ENCODE peak calls at places on chromosomes 11 and 22, in ten cellular contexts. J is amniotic stem cell; X is stimulated activated CD8-positive, alpha-beta memory T cell treated with anti-CD3 and anti-CD28 coated beads, Interleukin-15, amount 100 ng/mL, for 1 hour; Y is EL; W is T-cell; E is BE2C; P is left cardiac atrium; O is substantia nigra; I is effector memory CD4-positive, alpha-beta T cell; C is NCI-H1930. V is an unnamed sample.
A peak's percentile ranks its signal among the peaks of the same experiment; 100 is the strongest.

GRCh38 chr11:27553186-27553585 is 46.6 kb upstream of the LIN7C start:
- DNase-seq in J (no peak), P (no peak), O (no peak), I (no peak), E (no peak), W (no peak), Y (no peak), X (no peak), C (no peak), V (no peak)

GRCh38 chr11:73760066-73760679 is 701 bp downstream of the RAB6A start:
- DNase-seq in X (no peak), C (no peak), I (no peak), O (peak; percentile 32), W (no peak), P (peak; percentile 63), Y (peak; percentile 41), E (peak; percentile 29), J (no peak), V (peak; percentile 34)

GRCh38 chr11:72594493-72595291 is 79.5 kb downstream of the PDE2A start:
- DNase-seq in X (no peak), W (no peak), E (no peak), J (no peak), P (no peak), I (no peak), C (no peak), Y (no peak), O (no peak), V (no peak)

GRCh38 chr22:49953680-49954344 is 6.8 kb upstream of the PIM3 start:
- DNase-seq in P (peak; percentile 41), I (no peak), E (no peak), X (no peak), Y (no peak), W (no peak), O (no peak), C (no peak), J (no peak), V (no peak)

GRCh38 chr11:78420796-78421209 is 3.2 kb upstream of the GAB2 start:
- DNase-seq in Y (peak; percentile 64), O (no peak), J (no peak), P (peak; percentile 81), X (no peak), I (no peak), W (no peak), E (peak; percentile 88), C (no peak), V (peak; percentile 47)

GRCh38 chr22:49534386-49534785 is 293.3 kb downstream of the BRD1 start:
- DNase-seq in O (no peak), W (no peak), I (no peak), Y (no peak), P (no peak), C (no peak), X (no peak), J (no peak), E (no peak), V (no peak)

GRCh38 chr22:29524440-29525191 is 28.9 kb downstream of the THOC5 start:
- DNase-seq in I (no peak), X (no peak), P (peak; percentile 29), E (peak; percentile 61), C (no peak), W (no peak), Y (peak; percentile 40), O (no peak), J (no peak), V (peak; percentile 55)

GRCh38 chr11:123585721-123586120 is 68.7 kb downstream of the SCN3B start:
- DNase-seq in J (no peak), Y (no peak), I (no peak), W (no peak), C (no peak), O (no peak), P (no peak), X (no peak), E (no peak), V (no peak)

GRCh38 chr11:22338465-22338810 is 257 bp downstream of the SLC17A6 start:
- DNase-seq in P (no peak), W (no peak), J (no peak), C (no peak), I (no peak), Y (no peak), E (no peak), O (no peak), X (no peak), V (no peak)

GRCh38 chr22:48750282-48750681 is 1077.4 kb downstream of the BRD1 start:
- DNase-seq in C (no peak), W (no peak), P (no peak), E (no peak), Y (no peak), O (no peak), I (no peak), X (no peak), J (no peak), V (no peak)

GRCh38 chr22:28075260-28075981 is 156.4 kb upstream of the PITPNB start:
- DNase-seq in P (peak; percentile 57), I (no peak), E (peak; percentile 53), W (no peak), O (no peak), Y (peak; percentile 89), C (no peak), X (no peak), J (peak; percentile 54), V (no peak)

GRCh38 chr22:22045576-22046335 is 63.2 kb upstream of the TOP3B start:
- DNase-seq in I (no peak), W (no peak), Y (no peak), X (no peak), E (no peak), J (no peak), O (no peak), C (no peak), P (no peak), V (no peak)

GRCh38 chr11:131913267-131913666 is 542.9 kb downstream of the NTM start:
- DNase-seq in W (no peak), P (no peak), O (no peak), I (no peak), C (no peak), J (no peak), Y (no peak), E (no peak), X (no peak), V (no peak)

V was measured in cardiac muscle cell.